ENCODE peak calls at places on chromosomes 16 and 17, in eight cellular contexts. T is HT-29; B is fibroblast of villous mesenchyme; K is LoVo; G is activated T-helper 1 cell treated with anti-CD3 and anti-CD28 coated beads, Interleukin-12 subunit alpha, Interleukin-12 subunit beta, Interleukin-2, Interleukin-4 antibody, amounts not matched to agents 30 ng/mL and 10 ng/mL and 1 ng/mL, durations not matched to agents 14 hours and 24 hours and 36 hours; S is NCI-H2081; P is RCC 7860; Y is non-pigmented ciliary epithelial cell. L is an unnamed sample.

GRCh38 chr17:56690441-56691291 is 97.2 kb downstream of the NOG start:
- DNase-seq in Y (no peak), G (no peak), B (no peak), K (no peak), T (no peak), P (peak; percentile 71), S (no peak), L (no peak)

GRCh38 chr16:66878067-66878466 is 2.2 kb upstream of the PDP2 start:
- DNase-seq in Y (no peak), B (no peak), S (no peak), G (no peak), K (no peak), P (peak; percentile 22), T (no peak), L (no peak)

GRCh38 chr17:6429266-6429665 is 5.7 kb downstream of the AIPL1 start:
- DNase-seq in S (no peak), P (no peak), Y (no peak), G (no peak), T (no peak), K (no peak), B (no peak), L (no peak)

GRCh38 chr17:17063546-17064122 is 21.4 kb downstream of the MPRIP start:
- DNase-seq in K (no peak), Y (no peak), T (no peak), B (peak; percentile 41), P (peak; percentile 12), G (no peak), S (peak; percentile 17), L (peak; percentile 70)

GRCh38 chr17:81563861-81564586 is 11.9 kb upstream of the FAAP100 start:
- DNase-seq in Y (no peak), K (no peak), B (peak; percentile 96), G (no peak), T (no peak), S (no peak), P (no peak), L (no peak)

GRCh38 chr17:57281887-57282653 is 25.7 kb downstream of the MSI2 start:
- DNase-seq in S (no peak), P (no peak), K (no peak), T (no peak), B (no peak), Y (no peak), G (no peak), L (peak; percentile 54)

GRCh38 chr16:69448470-69449193 is 24.2 kb downstream of the CYB5B start:
- DNase-seq in P (no peak), Y (no peak), K (no peak), B (peak; percentile 83), T (no peak), S (peak; percentile 32), G (no peak), L (no peak)

GRCh38 chr16:1258218-1258587 is 2.3 kb downstream of the TPSD1 start:
- DNase-seq in G (no peak), P (no peak), B (no peak), S (no peak), T (no peak), K (peak; percentile 11), Y (no peak), L (no peak)

GRCh38 chr16:15857779-15858560 is 1.1 kb upstream of the MYH11 start:
- DNase-seq in T (no peak), G (no peak), P (no peak), K (no peak), Y (no peak), S (no peak), B (peak; percentile 42), L (peak; percentile 26)

GRCh38 chr17:50141750-50142119 is 8.7 kb downstream of the PPP1R9B start:
- DNase-seq in B (no peak), P (no peak), Y (no peak), S (no peak), G (no peak), T (no peak), K (no peak), L (no peak)

GRCh38 chr17:63455417-63455816 is 9.3 kb upstream of the CYB561 start:
- DNase-seq in B (peak; percentile 29), S (no peak), K (no peak), T (no peak), G (no peak), Y (no peak), P (no peak), L (no peak)

GRCh38 chr17:42281571-42282096 is 5.4 kb upstream of the STAT5B start:
- DNase-seq in G (no peak), Y (no peak), B (no peak), K (no peak), T (no peak), S (peak; percentile 95), P (no peak), L (peak; percentile 13)

GRCh38 chr17:68972119-68972704 is 17.0 kb upstream of the ABCA8 start:
- DNase-seq in P (no peak), Y (peak; percentile 5), B (peak; percentile 55), G (no peak), K (no peak), S (peak; percentile 24), T (peak; percentile 41), L (peak; percentile 38)

GRCh38 chr17:21213005-21213404 is 956 bp downstream of the TMEM11 start:
- DNase-seq in T (no peak), S (no peak), P (no peak), K (no peak), Y (no peak), B (no peak), G (no peak), L (no peak)

GRCh38 chr17:14755002-14755401 is 454.1 kb downstream of the HS3ST3B1 start:
- DNase-seq in B (peak; percentile 12), G (no peak), T (no peak), P (no peak), S (no peak), K (no peak), Y (no peak), L (no peak)

GRCh38 chr17:75773808-75774470 is 8.9 kb upstream of the GALK1 start:
- DNase-seq in K (no peak), Y (no peak), T (peak; percentile 25), B (no peak), G (no peak), P (no peak), S (no peak), L (no peak)

GRCh38 chr16:85902366-85903155 is 3.6 kb downstream of the IRF8 start:
- DNase-seq in G (peak; percentile 71), T (no peak), S (no peak), K (no peak), Y (no peak), B (no peak), P (no peak), L (no peak)

GRCh38 chr16:22188595-22189442 is 17.3 kb upstream of the EEF2K start:
- DNase-seq in T (peak; percentile 90), B (peak; percentile 90), K (peak; percentile 87), P (peak; percentile 88), S (peak; percentile 66), G (peak; percentile 60), Y (peak; percentile 61), L (peak; percentile 72)

GRCh38 chr17:77793146-77793887 is 165.2 kb upstream of the TNRC6C start:
- DNase-seq in G (no peak), Y (no peak), K (no peak), B (no peak), T (no peak), P (no peak), S (no peak), L (no peak)

GRCh38 chr17:66676421-66676820 is 158.5 kb upstream of the CACNG5 start:
- DNase-seq in G (no peak), P (no peak), K (peak; percentile 89), Y (no peak), T (peak; percentile 98), B (no peak), S (no peak), L (no peak)

GRCh38 chr16:49179714-49180330 is 101.8 kb downstream of the CBLN1 start:
- DNase-seq in T (no peak), K (no peak), B (no peak), G (no peak), S (no peak), Y (no peak), P (no peak), L (no peak)

GRCh38 chr17:67434061-67434525 is 57.0 kb downstream of the PITPNC1 start:
- DNase-seq in S (no peak), P (no peak), Y (no peak), T (no peak), K (no peak), B (no peak), G (peak; percentile 40), L (no peak)

GRCh38 chr17:35299108-35299507 is 56.2 kb downstream of the SLFN5 start:
- DNase-seq in P (no peak), Y (no peak), T (peak; percentile 98), S (no peak), B (no peak), K (no peak), G (no peak), L (no peak)

GRCh38 chr17:73683788-73684582 is 39.7 kb upstream of the SDK2 start:
- DNase-seq in P (no peak), G (no peak), T (no peak), B (no peak), S (peak; percentile 38), K (no peak), Y (no peak), L (peak; percentile 79)

GRCh38 chr17:72338847-72339790 is 218.3 kb downstream of the SOX9 start:
- DNase-seq in G (no peak), Y (peak; percentile 90), K (peak; percentile 50), B (peak; percentile 89), P (peak; percentile 98), T (peak; percentile 68), S (no peak), L (no peak)

GRCh38 chr17:77036841-77037381 is 103.9 kb upstream of the SEC14L1 start:
- DNase-seq in B (no peak), T (peak; percentile 9), K (no peak), S (peak; percentile 84), P (no peak), G (no peak), Y (no peak), L (peak; percentile 22)

GRCh38 chr16:47258874-47259461 is 115.2 kb upstream of the NETO2 start:
- DNase-seq in G (no peak), K (peak; percentile 3), T (peak; percentile 50), B (peak; percentile 26), S (no peak), Y (no peak), P (peak; percentile 31), L (peak; percentile 32)

GRCh38 chr17:21535686-21536085 is 156.6 kb upstream of the KCNJ18 start:
- DNase-seq in G (no peak), K (no peak), B (peak; percentile 40), S (no peak), Y (no peak), T (no peak), P (no peak), L (no peak)

GRCh38 chr17:72077326-72077960 is 43.4 kb upstream of the SOX9 start:
- DNase-seq in S (no peak), Y (no peak), G (no peak), B (no peak), P (no peak), K (no peak), T (no peak), L (no peak)

GRCh38 chr17:2911035-2911754 is 115.0 kb downstream of the RAP1GAP2 start:
- DNase-seq in T (no peak), S (no peak), G (no peak), P (no peak), K (no peak), Y (no peak), B (no peak), L (no peak)

GRCh38 chr16:80607204-80607603 is 66.4 kb downstream of the DYNLRB2 start:
- DNase-seq in K (no peak), B (no peak), G (no peak), S (no peak), T (no peak), P (no peak), Y (no peak), L (no peak)

L was measured in testis.